ENCODE peak calls at places on chromosome 16, in six cellular contexts. F is body of pancreas; W is CD8-positive, alpha-beta memory T cell; Q is endodermal cell; U is Peyer's patch; M is SK-N-SH. Z is an unnamed sample.

GRCh38 chr16:48353565-48354163 is 31.5 kb downstream of the SIAH1 start:
- DNase-seq in W (peak; percentile 72), Q (peak; percentile 87), M (peak; percentile 76), U (peak; percentile 62), F (peak; percentile 67), Z (no peak)

GRCh38 chr16:70610273-70611223 is 35.8 kb upstream of the IL34 start:
- DNase-seq in F (no peak), M (no peak), U (no peak), Q (no peak), W (no peak), Z (no peak)

GRCh38 chr16:15966420-15967222 is 17.2 kb downstream of the ABCC1 start:
- DNase-seq in F (no peak), W (no peak), Q (no peak), M (peak; percentile 74), U (no peak), Z (no peak)

GRCh38 chr16:62363451-62363850 is 327.2 kb upstream of the CDH8 start:
- DNase-seq in W (no peak), U (no peak), F (no peak), M (peak; percentile 9), Q (peak; percentile 58), Z (no peak)

GRCh38 chr16:10990378-10990777 is 46.0 kb downstream of the CLEC16A start:
- DNase-seq in Q (no peak), U (no peak), F (no peak), W (no peak), M (no peak), Z (no peak)

GRCh38 chr16:25005445-25006306 is 9.5 kb downstream of the ARHGAP17 start:
- DNase-seq in M (no peak), F (no peak), Q (no peak), W (no peak), U (no peak), Z (no peak)

GRCh38 chr16:86549076-86549892 is 5.8 kb downstream of the MTHFSD start:
- DNase-seq in W (no peak), F (no peak), U (no peak), M (no peak), Q (no peak), Z (no peak)

GRCh38 chr16:50699345-50700159 is 6.1 kb downstream of the NOD2 start:
- DNase-seq in Q (no peak), F (no peak), U (no peak), W (no peak), M (no peak), Z (no peak)

GRCh38 chr16:20944861-20945390 is 44.4 kb downstream of the LYRM1 start:
- DNase-seq in M (no peak), Q (peak; percentile 50), W (no peak), U (no peak), F (no peak), Z (no peak)

GRCh38 chr16:81437860-81438259 is 6.7 kb upstream of the CMIP start:
- DNase-seq in W (no peak), U (no peak), M (no peak), F (no peak), Q (no peak), Z (no peak)

GRCh38 chr16:75029854-75030253 is 31.0 kb downstream of the ZNRF1 start:
- DNase-seq in U (no peak), M (no peak), W (no peak), F (no peak), Q (no peak), Z (no peak)

GRCh38 chr16:49120631-49121030 is 161.0 kb downstream of the CBLN1 start:
- DNase-seq in U (no peak), W (no peak), Q (no peak), M (no peak), F (no peak), Z (no peak)

GRCh38 chr16:68884867-68885266 is 41.5 kb downstream of the TANGO6 start:
- DNase-seq in U (no peak), W (no peak), M (no peak), Q (no peak), F (no peak), Z (no peak)

GRCh38 chr16:1729445-1729844 is 23.4 kb downstream of the MAPK8IP3 start:
- DNase-seq in F (no peak), M (no peak), Q (no peak), U (no peak), W (no peak), Z (no peak)

GRCh38 chr16:1732071-1732470 is 26.1 kb downstream of the MAPK8IP3 start:
- DNase-seq in U (no peak), M (no peak), W (no peak), Q (no peak), F (no peak), Z (no peak)

GRCh38 chr16:1734123-1734522 is 28.1 kb downstream of the MAPK8IP3 start:
- DNase-seq in F (no peak), W (no peak), M (no peak), Q (no peak), U (no peak), Z (no peak)

GRCh38 chr16:1731073-1731472 is 25.1 kb downstream of the MAPK8IP3 start:
- DNase-seq in W (no peak), M (no peak), F (no peak), Q (no peak), U (no peak), Z (no peak)

GRCh38 chr16:1731603-1732002 is 25.6 kb downstream of the MAPK8IP3 start:
- DNase-seq in Q (no peak), M (no peak), F (no peak), W (no peak), U (no peak), Z (no peak)
- H3K36me3 ChIP-seq in Q (peaks cover 15% of the 10 kb centered on the region), M (peaks cover 34% of the 10 kb centered on the region), F (peaks cover 6% of the 10 kb centered on the region), W (peaks cover 7% of the 10 kb centered on the region), U (no peaks in the 10 kb centered on the region), Z (peaks cover 37% of the 10 kb centered on the region)

GRCh38 chr16:23528635-23529016 is 18.3 kb upstream of the GGA2 start:
- DNase-seq in F (no peak), W (no peak), U (no peak), M (no peak), Q (no peak), Z (no peak)

GRCh38 chr16:23530062-23530461 is 19.8 kb upstream of the GGA2 start:
- DNase-seq in W (no peak), U (no peak), F (no peak), M (no peak), Q (no peak), Z (no peak)

GRCh38 chr16:23524001-23524400 is 13.7 kb upstream of the GGA2 start:
- DNase-seq in F (no peak), W (no peak), Q (no peak), M (no peak), U (no peak), Z (no peak)

GRCh38 chr16:23524886-23525285 is 14.6 kb upstream of the GGA2 start:
- DNase-seq in M (no peak), F (no peak), W (no peak), U (no peak), Q (no peak), Z (no peak)

GRCh38 chr16:23527961-23528634 is 17.8 kb upstream of the GGA2 start:
- DNase-seq in W (no peak), U (no peak), F (peak; percentile 61), M (no peak), Q (no peak), Z (no peak)
- H3K36me3 ChIP-seq in W (peaks cover 21% of the 10 kb centered on the region), U (no peaks in the 10 kb centered on the region), F (no peaks in the 10 kb centered on the region), M (peaks cover 48% of the 10 kb centered on the region), Q (peaks cover 73% of the 10 kb centered on the region), Z (peaks cover 14% of the 10 kb centered on the region)

DNA sequence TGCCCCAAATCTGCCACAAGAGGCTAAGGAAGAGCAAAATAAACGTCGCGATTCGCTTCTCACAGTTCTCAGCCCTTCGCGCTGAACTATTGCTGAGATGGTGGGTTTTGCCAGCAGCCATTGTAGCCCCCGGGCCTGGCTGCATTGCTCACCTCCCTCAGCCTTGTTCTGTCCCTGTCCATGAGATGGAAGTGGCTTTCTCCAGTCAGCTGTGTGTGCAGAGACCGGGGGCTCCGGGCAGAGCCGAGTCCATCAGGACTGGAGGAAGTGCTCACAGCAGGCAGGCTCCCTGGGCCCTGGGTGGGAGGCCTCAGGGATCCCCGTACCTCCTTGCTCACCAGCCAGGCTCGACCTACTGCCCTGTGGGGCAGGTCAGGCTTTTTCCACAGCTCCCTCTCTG is 27.6 kb upstream of the CAPN15 start:
- DNase-seq in W (no peak), M (no peak), Q (no peak), F (no peak), U (no peak), Z (no peak)
- H3K36me3 ChIP-seq in W (no peaks in the 10 kb centered on the region), M (peaks cover 13% of the 10 kb centered on the region), Q (peaks cover 14% of the 10 kb centered on the region), F (no peaks in the 10 kb centered on the region), U (no peaks in the 10 kb centered on the region), Z (peaks cover 10% of the 10 kb centered on the region)

DNA sequence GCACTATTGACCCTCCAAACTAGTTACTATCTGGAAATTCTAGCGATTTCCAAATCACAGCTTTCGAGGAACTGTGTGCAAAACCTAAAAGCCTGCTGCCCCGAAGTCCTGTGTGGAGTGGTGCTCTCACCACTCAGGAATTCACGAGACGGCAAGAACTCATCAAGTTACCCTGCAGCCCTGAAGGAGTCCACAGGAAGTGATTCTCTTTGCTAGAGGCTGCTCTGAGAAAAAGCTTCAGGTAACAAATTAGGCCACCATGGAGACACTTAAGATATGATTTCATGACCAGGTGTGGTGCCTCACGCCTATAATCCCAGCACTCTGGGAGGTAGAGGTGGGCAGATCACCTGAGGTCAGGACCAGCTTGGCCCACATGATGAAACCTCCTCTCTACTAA is 19.1 kb downstream of the ANKRD11 start:
- DNase-seq in Q (no peak), M (no peak), F (no peak), U (no peak), W (no peak), Z (no peak)
- H3K36me3 ChIP-seq in Q (peaks cover 13% of the 10 kb centered on the region), M (no peaks in the 10 kb centered on the region), F (no peaks in the 10 kb centered on the region), U (no peaks in the 10 kb centered on the region), W (no peaks in the 10 kb centered on the region), Z (no peaks in the 10 kb centered on the region)

DNA sequence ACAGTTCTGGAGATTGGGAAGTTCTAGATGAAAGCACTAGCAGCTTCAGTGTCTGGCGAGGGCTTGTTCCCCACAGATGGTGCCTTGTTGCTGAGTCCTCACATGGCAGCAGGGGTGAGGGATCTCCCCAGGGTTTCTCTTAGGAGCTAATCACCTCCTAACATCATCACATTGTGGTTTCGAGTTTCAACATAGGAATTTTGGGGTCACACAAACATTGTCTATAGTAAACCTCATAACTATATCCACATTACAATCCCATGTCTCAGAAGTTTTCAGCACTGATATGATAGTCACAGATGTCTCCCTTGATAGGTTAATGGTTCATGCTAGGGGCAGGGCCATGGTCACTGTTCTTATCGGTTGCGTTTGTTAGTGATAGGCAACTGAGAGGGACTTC is 13.8 kb downstream of the CLUAP1 start:
- DNase-seq in W (no peak), M (no peak), Q (no peak), F (no peak), U (no peak), Z (no peak)
- H3K36me3 ChIP-seq in W (peaks cover 26% of the 10 kb centered on the region), M (peaks cover 69% of the 10 kb centered on the region), Q (peaks cover 70% of the 10 kb centered on the region), F (no peaks in the 10 kb centered on the region), U (no peaks in the 10 kb centered on the region), Z (peaks cover 43% of the 10 kb centered on the region)

GRCh38 chr16:84780977-84781376 is 38.8 kb upstream of the CRISPLD2 start:
- DNase-seq in Q (no peak), U (no peak), W (no peak), F (no peak), M (no peak), Z (no peak)
- H3K36me3 ChIP-seq in Q (peaks cover 46% of the 10 kb centered on the region), U (no peaks in the 10 kb centered on the region), W (peaks cover 13% of the 10 kb centered on the region), F (no peaks in the 10 kb centered on the region), M (peaks cover 37% of the 10 kb centered on the region), Z (peaks cover 21% of the 10 kb centered on the region)